ENCODE peak calls at places on chromosome X, in ten cellular contexts. J is CD8-positive, alpha-beta memory T cell; H is CD8-positive, alpha-beta T cell; D is OCI-LY7; S is endothelial cell of umbilical vein; A is heart left ventricle; F is stomach; C is neuronal stem cell; I is lower lobe of right lung; Z is lung. B is an unnamed sample. For H3K9me3, the result is how much of the 10 kb centered on the place peaks cover.

GRCh38 chrX:154596290-154596929 is 11.5 kb downstream of the CTAG1A start:
- DNase-seq in J (no peak), H (no peak), D (no peak), S (no peak), A (no peak), F (no peak), C (peak), I (no peak), Z (no peak), B (peak)

GRCh38 chrX:123884809-123885408 is 25.1 kb downstream of the XIAP start:
- DNase-seq in J (peak), H (peak), D (peak), S (peak), A (no peak), F (no peak), C (peak), I (no peak), Z (peak), B (peak)

GRCh38 chrX:74231625-74232024 is 72.4 kb upstream of the ZCCHC13 start:
- DNase-seq in J (no peak), H (no peak), D (no peak), S (no peak), A (no peak), F (no peak), C (no peak), I (no peak), Z (no peak), B (no peak)

GRCh38 chrX:15882704-15883539 is 28.3 kb upstream of the AP1S2 start:
- DNase-seq in J (no peak), H (no peak), D (peak), S (peak), A (no peak), F (no peak), C (no peak), I (no peak), Z (no peak), B (no peak)

GRCh38 chrX:65697173-65697572 is 29.7 kb downstream of the MSN start:
- DNase-seq in J (no peak), H (no peak), D (no peak), S (no peak), A (no peak), F (no peak), C (no peak), I (no peak), Z (no peak), B (no peak)

GRCh38 chrX:154750301-154751120 is at the start of gene GAB3:
- DNase-seq in J (peak), H (no peak), D (no peak), S (peak), A (peak), F (peak), C (no peak), I (peak), Z (no peak), B (peak)

GRCh38 chrX:153435845-153436244 is 10.0 kb downstream of the TREX2 start:
- DNase-seq in J (no peak), H (no peak), D (no peak), S (no peak), A (no peak), F (no peak), C (no peak), I (no peak), Z (no peak), B (no peak)

GRCh38 chrX:134717698-134718328 is 59.5 kb upstream of the PLAC1 start:
- DNase-seq in J (no peak), H (no peak), D (no peak), S (no peak), A (no peak), F (no peak), C (no peak), I (no peak), Z (no peak), B (no peak)

GRCh38 chrX:51496501-51497291 is at the start of gene NUDT11:
- DNase-seq in J (peak), H (peak), D (peak), S (peak), A (peak), F (peak), C (peak), I (peak), Z (peak), B (peak)

GRCh38 chrX:100654256-100654655 is 10.3 kb downstream of the SRPX2 start:
- DNase-seq in J (no peak), H (no peak), D (peak), S (peak), A (no peak), F (no peak), C (no peak), I (no peak), Z (no peak), B (peak)

GRCh38 chrX:86133761-86134160 is 14.5 kb upstream of the DACH2 start:
- DNase-seq in J (no peak), H (no peak), D (peak), S (peak), A (no peak), F (no peak), C (no peak), I (no peak), Z (no peak), B (peak)

GRCh38 chrX:153723351-153724251 is 586 bp downstream of the BCAP31 start:
- DNase-seq in J (peak), H (peak), D (peak), S (peak), A (no peak), F (peak), C (peak), I (peak), Z (peak), B (peak)

GRCh38 chrX:65451663-65452062 is 82.9 kb downstream of the LAS1L start:
- DNase-seq in J (peak), H (no peak), D (peak), S (peak), A (no peak), F (no peak), C (no peak), I (no peak), Z (no peak), B (peak)

GRCh38 chrX:135328421-135329005 is 19.2 kb downstream of the ETDC start:
- DNase-seq in J (no peak), H (no peak), D (no peak), S (no peak), A (no peak), F (no peak), C (no peak), I (no peak), Z (no peak), B (no peak)

GRCh38 chrX:72159769-72160168 is 21.8 kb upstream of the PIN4 start:
- DNase-seq in J (no peak), H (no peak), D (no peak), S (no peak), A (no peak), F (no peak), C (no peak), I (no peak), Z (no peak), B (no peak)

GRCh38 chrX:53056292-53056691 is 7.7 kb downstream of the GPR173 start:
- DNase-seq in J (no peak), H (no peak), D (no peak), S (no peak), A (no peak), F (no peak), C (no peak), I (no peak), Z (no peak), B (no peak)
- H3K9me3 ChIP-seq in J (under half), H (under half), D (under half), S (under half), A (under half), F (under half), C (under half), I (under half), Z (under half), B (under half)

GRCh38 chrX:57669961-57670360 is 10.1 kb downstream of the NLRP2B start:
- DNase-seq in J (no peak), H (no peak), D (no peak), S (no peak), A (no peak), F (no peak), C (no peak), I (no peak), Z (no peak), B (no peak)
- H3K9me3 ChIP-seq in J (under half), H (under half), D (under half), S (under half), A (under half), F (under half), C (under half), I (under half), Z (under half), B (under half)

DNA sequence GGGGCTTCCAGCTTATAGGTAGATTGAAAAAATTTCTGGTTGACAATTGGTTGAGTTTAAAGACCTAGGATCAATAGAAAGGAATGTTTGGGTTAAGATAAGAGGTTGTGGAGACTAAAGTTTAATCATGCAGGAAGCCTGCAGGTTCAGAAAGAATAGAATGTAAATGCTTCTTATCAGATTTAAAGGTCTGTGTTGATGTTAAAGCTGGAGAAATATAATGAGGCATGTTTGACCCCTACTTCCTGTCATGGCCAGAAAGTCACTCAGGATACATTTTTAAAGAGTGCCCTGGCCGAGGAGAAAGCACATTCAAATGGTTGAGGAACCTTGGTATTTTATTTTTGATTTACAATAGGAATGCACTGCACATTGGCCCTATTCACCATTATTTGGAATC is 3.9 kb upstream of the RRAGB start:
- DNase-seq in J (no peak), H (no peak), D (no peak), S (peak), A (no peak), F (no peak), C (no peak), I (no peak), Z (no peak), B (no peak)
- H3K9me3 ChIP-seq in J (under half), H (under half), D (under half), S (under half), A (under half), F (under half), C (under half), I (under half), Z (under half), B (under half)

GRCh38 chrX:49221868-49222267 is 11.3 kb downstream of the CACNA1F start:
- DNase-seq in J (no peak), H (no peak), D (no peak), S (no peak), A (no peak), F (no peak), C (no peak), I (no peak), Z (no peak), B (no peak)
- H3K9me3 ChIP-seq in J (under half), H (under half), D (under half), S (under half), A (under half), F (under half), C (under half), I (under half), Z (under half), B (under half)

DNA sequence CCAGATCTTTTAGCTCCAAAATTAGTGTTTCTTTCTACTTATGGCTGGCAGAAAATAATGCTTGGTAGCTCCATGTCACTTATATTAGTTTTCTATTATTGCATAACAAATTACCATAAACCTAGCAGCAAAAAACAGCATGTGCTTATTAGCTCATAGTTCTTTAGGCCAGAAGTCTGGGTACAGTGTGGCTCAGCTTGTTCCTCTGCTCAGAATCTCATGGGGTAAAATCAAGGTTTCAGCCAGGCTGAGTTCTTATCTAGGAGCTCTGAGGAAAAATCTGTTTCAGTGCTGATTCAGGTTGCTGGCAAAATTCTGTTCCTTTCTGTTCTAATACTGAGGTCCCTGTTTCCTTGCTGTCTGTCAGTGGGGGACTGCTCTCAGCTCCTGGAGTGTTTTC is 101.1 kb downstream of the CT47B1 start:
- DNase-seq in J (no peak), H (no peak), D (no peak), S (no peak), A (no peak), F (no peak), C (no peak), I (no peak), Z (no peak), B (no peak)
- H3K9me3 ChIP-seq in J (under half), H (under half), D (under half), S (under half), A (under half), F (under half), C (under half), I (under half), Z (under half), B (under half)

GRCh38 chrX:144586756-144587155 is 660.5 kb upstream of the SPANXN1 start:
- DNase-seq in J (no peak), H (no peak), D (no peak), S (no peak), A (no peak), F (no peak), C (no peak), I (no peak), Z (peak), B (no peak)
- H3K9me3 ChIP-seq in J (under half), H (under half), D (under half), S (under half), A (under half), F (under half), C (under half), I (under half), Z (under half), B (under half)

B was measured in HAP-1.